ENCODE peak calls at places on chromosomes 6 and 20, in nine cellular contexts. W, M, Y, J, A, S, U, C and V are unnamed samples. For H3K36me3, the result is how much of the 10 kb centered on the place peaks cover.

GRCh38 chr6:160421854-160422253 is 73.7 kb downstream of the SLC22A3 start:
- DNase-seq in W (no peak), M (peak), Y (no peak), J (peak), A (peak), S (peak), U (no peak), C (no peak), V (peak)

GRCh38 chr6:12182676-12183075 is 107.5 kb upstream of the EDN1 start:
- DNase-seq in W (no peak), M (no peak), Y (no peak), J (no peak), A (no peak), S (no peak), U (no peak), C (no peak), V (no peak)

GRCh38 chr6:149094156-149094555 is 223.4 kb upstream of the TAB2 start:
- DNase-seq in W (no peak), M (no peak), Y (no peak), J (no peak), A (no peak), S (no peak), U (peak), C (no peak), V (no peak)

GRCh38 chr6:47116086-47116485 is 74.0 kb upstream of the ADGRF1 start:
- DNase-seq in W (no peak), M (no peak), Y (no peak), J (no peak), A (no peak), S (no peak), U (no peak), C (no peak), V (no peak)

GRCh38 chr6:108187519-108187918 is 21.7 kb downstream of the NR2E1 start:
- DNase-seq in W (no peak), M (no peak), Y (no peak), J (no peak), A (no peak), S (no peak), U (no peak), C (no peak), V (no peak)

GRCh38 chr6:160455484-160456213 is 107.5 kb downstream of the SLC22A3 start:
- DNase-seq in W (peak), M (peak), Y (peak), J (peak), A (peak), S (peak), U (peak), C (peak), V (peak)

GRCh38 chr6:13205106-13205505 is 123.2 kb downstream of the TBC1D7 start:
- DNase-seq in W (no peak), M (no peak), Y (no peak), J (no peak), A (no peak), S (no peak), U (no peak), C (no peak), V (no peak)

GRCh38 chr20:23361651-23362391 is at the start of gene GZF1:
- DNase-seq in W (peak), M (peak), Y (peak), J (peak), A (peak), S (peak), U (peak), C (peak), V (peak)

GRCh38 chr20:9508696-9509178 is 5.7 kb upstream of the LAMP5 start:
- DNase-seq in W (no peak), M (no peak), Y (no peak), J (no peak), A (no peak), S (no peak), U (no peak), C (no peak), V (no peak)

GRCh38 chr6:41636803-41637178 is 1.5 kb upstream of the MDFI start:
- DNase-seq in W (peak), M (peak), Y (peak), J (no peak), A (peak), S (peak), U (peak), C (peak), V (peak)

GRCh38 chr6:109303647-109304283 is 78.5 kb downstream of the CD164 start:
- DNase-seq in W (no peak), M (no peak), Y (no peak), J (no peak), A (no peak), S (no peak), U (no peak), C (peak), V (no peak)

GRCh38 chr20:58513580-58514285 is 1.5 kb downstream of the APCDD1L start:
- DNase-seq in W (no peak), M (no peak), Y (no peak), J (no peak), A (no peak), S (no peak), U (no peak), C (no peak), V (no peak)

GRCh38 chr20:34794006-34794585 is 31.4 kb downstream of the NCOA6 start:
- DNase-seq in W (no peak), M (no peak), Y (no peak), J (no peak), A (no peak), S (no peak), U (no peak), C (no peak), V (no peak)

GRCh38 chr6:32182617-32183016 is 1.4 kb downstream of the AGER start:
- DNase-seq in W (no peak), M (no peak), Y (no peak), J (no peak), A (no peak), S (no peak), U (no peak), C (no peak), V (no peak)

GRCh38 chr20:24160563-24161355 is 172.2 kb upstream of the GGTLC1 start:
- DNase-seq in W (no peak), M (peak), Y (no peak), J (peak), A (peak), S (peak), U (peak), C (peak), V (no peak)

GRCh38 chr6:80338201-80338836 is 231.8 kb downstream of the BCKDHB start:
- DNase-seq in W (peak), M (peak), Y (no peak), J (peak), A (peak), S (peak), U (peak), C (peak), V (peak)

GRCh38 chr20:20412750-20413149 is 44.8 kb downstream of the INSM1 start:
- DNase-seq in W (no peak), M (no peak), Y (no peak), J (no peak), A (no peak), S (no peak), U (no peak), C (no peak), V (no peak)

GRCh38 chr20:32019563-32020463 is 9.6 kb downstream of the CCM2L start:
- DNase-seq in W (no peak), M (no peak), Y (no peak), J (no peak), A (no peak), S (no peak), U (no peak), C (no peak), V (no peak)

GRCh38 chr6:38989064-38989463 is 59.5 kb upstream of the GLP1R start:
- DNase-seq in W (no peak), M (no peak), Y (no peak), J (no peak), A (no peak), S (no peak), U (no peak), C (no peak), V (no peak)

GRCh38 chr6:165002866-165003265 is 306.5 kb downstream of the C6orf118 start:
- DNase-seq in W (no peak), M (no peak), Y (no peak), J (no peak), A (no peak), S (no peak), U (no peak), C (no peak), V (no peak)

GRCh38 chr6:32664827-32665362 is 1.6 kb downstream of the HLA-DQB1 start:
- DNase-seq in W (no peak), M (no peak), Y (no peak), J (no peak), A (peak), S (no peak), U (no peak), C (peak), V (peak)

GRCh38 chr20:4160761-4161305 is 145.5 kb upstream of the RNF24 start:
- DNase-seq in W (no peak), M (peak), Y (no peak), J (no peak), A (peak), S (no peak), U (peak), C (no peak), V (peak)

GRCh38 chr20:62788607-62789006 is 7.7 kb upstream of the MRGBP start:
- DNase-seq in W (no peak), M (no peak), Y (no peak), J (no peak), A (no peak), S (no peak), U (no peak), C (no peak), V (no peak)

GRCh38 chr6:138428943-138429616 is 25.1 kb downstream of the HEBP2 start:
- DNase-seq in W (peak), M (no peak), Y (no peak), J (peak), A (no peak), S (no peak), U (no peak), C (no peak), V (no peak)

GRCh38 chr6:101462576-101462975 is 69.1 kb downstream of the GRIK2 start:
- DNase-seq in W (no peak), M (no peak), Y (no peak), J (no peak), A (no peak), S (no peak), U (no peak), C (no peak), V (no peak)

GRCh38 chr6:113591896-113592827 is 265.0 kb upstream of the MARCKS start:
- DNase-seq in W (no peak), M (no peak), Y (no peak), J (no peak), A (peak), S (no peak), U (peak), C (no peak), V (no peak)

GRCh38 chr20:4082406-4083102 is 67.2 kb upstream of the RNF24 start:
- DNase-seq in W (no peak), M (no peak), Y (no peak), J (peak), A (peak), S (peak), U (peak), C (no peak), V (peak)

GRCh38 chr6:89941847-89942497 is 47.7 kb downstream of the GJA10 start:
- DNase-seq in W (no peak), M (no peak), Y (no peak), J (no peak), A (no peak), S (no peak), U (no peak), C (no peak), V (no peak)

GRCh38 chr6:140623498-140623897 is 1249.0 kb upstream of the CITED2 start:
- DNase-seq in W (peak), M (no peak), Y (no peak), J (no peak), A (no peak), S (no peak), U (no peak), C (no peak), V (no peak)

GRCh38 chr6:93784794-93785757 is 365.7 kb upstream of the EPHA7 start:
- DNase-seq in W (no peak), M (no peak), Y (no peak), J (peak), A (no peak), S (no peak), U (no peak), C (no peak), V (no peak)

GRCh38 chr6:98847767-98848538 is 13.6 kb downstream of the POU3F2 start:
- DNase-seq in W (no peak), M (peak), Y (no peak), J (no peak), A (no peak), S (no peak), U (no peak), C (no peak), V (peak)

GRCh38 chr6:158125271-158125670 is 42.8 kb downstream of the SERAC1 start:
- DNase-seq in W (no peak), M (no peak), Y (no peak), J (no peak), A (no peak), S (no peak), U (no peak), C (no peak), V (no peak)

GRCh38 chr6:111888928-111889696 is 15.9 kb upstream of the FYN start:
- DNase-seq in W (no peak), M (peak), Y (no peak), J (no peak), A (no peak), S (peak), U (peak), C (no peak), V (no peak)

GRCh38 chr20:51848346-51848745 is 46.0 kb upstream of the SALL4 start:
- DNase-seq in W (no peak), M (no peak), Y (no peak), J (no peak), A (no peak), S (no peak), U (no peak), C (no peak), V (no peak)

GRCh38 chr6:41039060-41039998 is at the start of gene UNC5CL:
- DNase-seq in W (peak), M (no peak), Y (no peak), J (no peak), A (peak), S (peak), U (peak), C (peak), V (no peak)

GRCh38 chr6:128720891-128721290 is 162.0 kb upstream of the LAMA2 start:
- DNase-seq in W (no peak), M (no peak), Y (no peak), J (no peak), A (no peak), S (no peak), U (no peak), C (no peak), V (no peak)

GRCh38 chr6:31004285-31004684 is 6.0 kb upstream of the MUC22 start:
- DNase-seq in W (no peak), M (no peak), Y (no peak), J (no peak), A (no peak), S (no peak), U (no peak), C (no peak), V (no peak)

GRCh38 chr20:25315418-25316210 is 67.7 kb downstream of the PYGB start:
- DNase-seq in W (no peak), M (peak), Y (no peak), J (no peak), A (peak), S (peak), U (peak), C (peak), V (peak)

GRCh38 chr20:38108438-38109024 is 56.5 kb downstream of the TGM2 start:
- DNase-seq in W (no peak), M (no peak), Y (no peak), J (no peak), A (no peak), S (no peak), U (no peak), C (no peak), V (peak)

GRCh38 chr6:119658917-119659316 is 309.4 kb upstream of the MAN1A1 start:
- DNase-seq in W (no peak), M (no peak), Y (no peak), J (no peak), A (no peak), S (no peak), U (no peak), C (no peak), V (no peak)

GRCh38 chr6:119655124-119655523 is 305.6 kb upstream of the MAN1A1 start:
- DNase-seq in W (no peak), M (no peak), Y (no peak), J (no peak), A (no peak), S (no peak), U (no peak), C (no peak), V (no peak)

DNA sequence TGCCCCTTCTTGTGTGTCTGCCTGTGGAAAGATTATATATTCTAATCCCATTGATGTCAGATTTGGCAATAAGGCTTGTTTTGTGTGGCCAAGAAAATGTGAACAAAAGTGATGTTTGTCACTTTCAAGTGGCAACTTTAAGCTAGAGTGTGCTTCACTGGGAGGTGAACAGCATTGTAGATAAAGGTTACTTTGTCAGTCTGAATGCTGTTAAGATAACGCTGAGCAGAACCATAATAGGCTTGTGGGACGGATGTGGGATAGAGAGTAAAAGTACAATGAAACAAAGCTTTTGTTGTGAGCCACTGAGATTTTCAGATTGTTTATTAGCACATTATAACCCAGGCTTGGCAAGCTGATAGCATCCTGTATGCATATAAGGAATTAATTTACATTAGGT is 303.8 kb upstream of the MAN1A1 start:
- DNase-seq in W (no peak), M (no peak), Y (no peak), J (no peak), A (no peak), S (no peak), U (no peak), C (no peak), V (no peak)
- TF ChIP-seq POLR2A in W (no peak), M (no peak), Y (no peak), J (no peak), A (no peak), S (no peak), U (no peak), C (no peak), V (no peak)

GRCh38 chr6:169931223-169931760 is 179.9 kb downstream of the ERMARD start:
- DNase-seq in W (no peak), M (no peak), Y (no peak), J (no peak), A (no peak), S (no peak), U (no peak), C (no peak), V (no peak)
- TF ChIP-seq CTCF in W (no peak), M (no peak), Y (no peak), J (no peak), A (no peak), S (no peak), U (no peak), C (no peak), V (no peak)

DNA sequence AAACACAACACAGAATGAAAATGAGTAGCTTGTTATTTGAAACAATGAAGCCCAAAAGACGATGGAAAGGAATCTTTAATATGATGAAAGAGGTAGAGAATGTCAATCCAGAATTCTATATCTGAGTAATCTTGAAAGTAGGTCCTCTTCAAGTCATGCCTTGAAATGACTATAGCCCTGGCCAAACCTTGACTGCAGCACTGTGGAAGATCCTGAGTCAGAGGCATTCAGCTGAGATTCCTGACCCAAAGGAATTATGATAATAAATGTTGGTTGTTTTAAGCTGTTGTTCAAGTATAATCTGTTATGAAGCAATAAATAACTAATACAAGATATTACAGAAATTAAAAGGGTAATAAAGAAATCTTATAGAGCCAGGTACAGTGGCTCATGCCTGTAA is 64.8 kb downstream of the IBTK start:
- DNase-seq in W (no peak), M (no peak), Y (no peak), J (no peak), A (no peak), S (no peak), U (no peak), C (no peak), V (no peak)
- H3K36me3 ChIP-seq in W (under half), M (under half), Y (under half), J (under half), A (under half), S (under half), U (under half), C (half or more), V (under half)

GRCh38 chr6:3455490-3456394 is 1.1 kb downstream of the SLC22A23 start:
- DNase-seq in W (no peak), M (peak), Y (no peak), J (no peak), A (peak), S (peak), U (peak), C (peak), V (peak)

GRCh38 chr6:3456395-3456767 is 469 bp downstream of the SLC22A23 start:
- DNase-seq in W (no peak), M (no peak), Y (no peak), J (no peak), A (no peak), S (no peak), U (no peak), C (no peak), V (no peak)

GRCh38 chr6:3453410-3453809 is 3.4 kb downstream of the SLC22A23 start:
- DNase-seq in W (no peak), M (no peak), Y (no peak), J (no peak), A (no peak), S (no peak), U (no peak), C (no peak), V (no peak)

GRCh38 chr6:3454206-3455016 is 2.4 kb downstream of the SLC22A23 start:
- DNase-seq in W (no peak), M (no peak), Y (no peak), J (no peak), A (no peak), S (no peak), U (no peak), C (no peak), V (no peak)

DNA sequence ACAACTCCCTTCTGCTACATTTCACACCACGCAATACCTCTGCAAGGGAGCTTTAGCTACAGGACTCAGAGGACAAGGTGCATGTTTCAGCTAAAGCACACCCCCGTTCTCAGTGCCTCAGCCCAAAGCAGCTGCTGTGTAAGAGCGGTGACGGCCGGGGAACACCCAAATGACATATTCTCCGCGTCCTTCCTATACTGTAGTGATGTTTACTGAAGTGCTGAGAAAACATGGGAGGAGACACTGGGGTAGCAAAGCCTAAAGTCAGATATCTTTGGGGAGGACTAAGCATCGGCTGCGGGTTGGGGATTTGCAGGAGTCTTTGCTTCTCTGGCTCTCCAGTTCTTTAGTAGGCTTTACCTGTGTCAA is 1.7 kb downstream of the SLC22A23 start:
- DNase-seq in W (no peak), M (no peak), Y (no peak), J (no peak), A (peak), S (no peak), U (no peak), C (peak), V (no peak)
- TF ChIP-seq POLR2A in W (no peak), M (no peak), Y (no peak), J (no peak), A (peak), S (no peak), U (no peak), C (no peak), V (no peak)

DNA sequence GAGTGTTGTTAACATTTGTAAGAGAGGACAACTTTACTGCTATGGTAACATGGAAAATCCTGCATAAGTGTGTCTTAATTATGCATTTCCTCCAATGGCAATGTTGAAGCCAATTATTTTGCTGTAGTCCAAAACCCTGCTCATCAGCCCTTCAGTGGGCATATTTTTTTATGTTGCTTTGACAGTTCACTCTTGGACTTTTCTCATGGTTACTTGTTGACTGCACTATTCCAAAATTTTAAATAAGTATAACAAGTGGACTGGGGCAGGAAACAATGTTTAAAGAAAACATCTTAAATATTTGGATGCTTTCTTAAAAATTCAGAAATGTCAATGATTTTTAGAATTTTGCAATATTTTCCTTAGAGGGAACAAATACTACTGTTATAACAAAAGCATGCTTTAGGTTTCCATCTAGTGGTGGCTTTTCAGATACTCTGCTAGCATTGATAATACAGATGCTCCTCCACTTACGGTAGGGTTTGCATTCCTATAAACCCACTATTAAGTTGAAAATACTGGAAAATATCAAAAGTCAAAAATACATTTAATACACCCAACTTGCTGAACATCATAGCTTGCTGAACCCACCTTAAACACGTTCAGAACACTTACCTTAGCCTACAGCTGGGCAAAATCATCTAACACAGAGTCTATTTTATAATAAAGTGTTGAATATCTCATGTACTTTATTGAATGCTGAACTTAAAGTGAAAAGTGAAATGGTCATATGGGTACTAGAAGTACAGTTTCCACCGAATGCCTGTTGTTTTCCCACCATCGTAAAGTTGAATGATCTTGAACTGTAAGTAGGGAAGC is 86.4 kb downstream of the ADGRG6 start:
- DNase-seq in W (no peak), M (no peak), Y (no peak), J (no peak), A (no peak), S (no peak), U (no peak), C (no peak), V (no peak)
- TF ChIP-seq CTCF in W (peak), M (no peak), Y (peak), J (peak), A (peak), S (peak), U (peak), C (peak), V (no peak)